ENCODE peak calls at places on chromosomes 5 and 9, in five cellular contexts. One of them, this sample, is unnamed.

GRCh38 chr5:67476531-67476930 is 279.9 kb upstream of the CD180 start:
- DNase-seq in mucosa of gallbladder: no peak
- DNase-seq in kidney: no peak
- DNase-seq in fibroblast of villous mesenchyme: peak
- DNase-seq in nucleus accumbens: no peak
- DNase-seq in this sample: peak

GRCh38 chr5:10885026-10885425 is 124.0 kb upstream of the DAP start:
- DNase-seq in nucleus accumbens: no peak
- DNase-seq in kidney: no peak
- DNase-seq in mucosa of gallbladder: no peak
- DNase-seq in fibroblast of villous mesenchyme: no peak
- DNase-seq in this sample: peak

GRCh38 chr9:114431003-114431402 is 43.2 kb upstream of the AKNA start:
- DNase-seq in fibroblast of villous mesenchyme: no peak
- DNase-seq in kidney: no peak
- DNase-seq in nucleus accumbens: no peak
- DNase-seq in mucosa of gallbladder: no peak
- DNase-seq in this sample: no peak

GRCh38 chr9:109110326-109111014 is 9.3 kb downstream of the TMEM245 start:
- DNase-seq in kidney: no peak
- DNase-seq in nucleus accumbens: no peak
- DNase-seq in mucosa of gallbladder: no peak
- DNase-seq in fibroblast of villous mesenchyme: peak
- DNase-seq in this sample: peak

GRCh38 chr9:126407125-126407870 is 80.7 kb downstream of the MVB12B start:
- DNase-seq in fibroblast of villous mesenchyme: peak
- DNase-seq in kidney: no peak
- DNase-seq in nucleus accumbens: no peak
- DNase-seq in mucosa of gallbladder: no peak
- DNase-seq in this sample: no peak

GRCh38 chr5:136985785-136986475 is 513.2 kb downstream of the SPOCK1 start:
- DNase-seq in nucleus accumbens: no peak
- DNase-seq in mucosa of gallbladder: no peak
- DNase-seq in kidney: no peak
- DNase-seq in fibroblast of villous mesenchyme: no peak
- DNase-seq in this sample: no peak

GRCh38 chr9:83199240-83199639 is 136.3 kb upstream of the RASEF start:
- DNase-seq in nucleus accumbens: no peak
- DNase-seq in mucosa of gallbladder: peak
- DNase-seq in kidney: no peak
- DNase-seq in fibroblast of villous mesenchyme: peak
- DNase-seq in this sample: peak

GRCh38 chr9:38130724-38131123 is 61.7 kb upstream of the SHB start:
- DNase-seq in fibroblast of villous mesenchyme: no peak
- DNase-seq in kidney: no peak
- DNase-seq in mucosa of gallbladder: no peak
- DNase-seq in nucleus accumbens: no peak
- DNase-seq in this sample: no peak

GRCh38 chr5:35830587-35830986 is 26.1 kb upstream of the IL7R start:
- DNase-seq in mucosa of gallbladder: no peak
- DNase-seq in nucleus accumbens: no peak
- DNase-seq in fibroblast of villous mesenchyme: peak
- DNase-seq in kidney: no peak
- DNase-seq in this sample: no peak

GRCh38 chr9:22214497-22215031 is 205.5 kb upstream of the CDKN2B start:
- DNase-seq in kidney: no peak
- DNase-seq in mucosa of gallbladder: no peak
- DNase-seq in nucleus accumbens: no peak
- DNase-seq in fibroblast of villous mesenchyme: peak
- DNase-seq in this sample: no peak

GRCh38 chr5:285991-286557 is 14.6 kb downstream of the PDCD6 start:
- DNase-seq in nucleus accumbens: no peak
- DNase-seq in mucosa of gallbladder: no peak
- DNase-seq in kidney: no peak
- DNase-seq in fibroblast of villous mesenchyme: no peak
- DNase-seq in this sample: no peak

GRCh38 chr5:79107020-79107796 is 4.4 kb upstream of the BHMT start:
- DNase-seq in mucosa of gallbladder: no peak
- DNase-seq in kidney: no peak
- DNase-seq in fibroblast of villous mesenchyme: peak
- DNase-seq in nucleus accumbens: no peak
- DNase-seq in this sample: no peak

GRCh38 chr5:51172853-51173635 is 210.2 kb upstream of the ISL1 start:
- DNase-seq in mucosa of gallbladder: no peak
- DNase-seq in nucleus accumbens: no peak
- DNase-seq in kidney: no peak
- DNase-seq in fibroblast of villous mesenchyme: no peak
- DNase-seq in this sample: no peak

GRCh38 chr5:152499816-152500575 is 94.9 kb upstream of the NMUR2 start:
- DNase-seq in fibroblast of villous mesenchyme: no peak
- DNase-seq in kidney: no peak
- DNase-seq in mucosa of gallbladder: no peak
- DNase-seq in nucleus accumbens: no peak
- DNase-seq in this sample: no peak

GRCh38 chr9:136865768-136866103 is 372 bp downstream of the EDF1 start:
- DNase-seq in kidney: peak
- DNase-seq in mucosa of gallbladder: no peak
- DNase-seq in fibroblast of villous mesenchyme: no peak
- DNase-seq in nucleus accumbens: no peak
- DNase-seq in this sample: no peak